ENCODE peak calls at places on chromosomes 2 and 18, in five cellular contexts. K, R, S, L and N are unnamed samples.

GRCh38 chr2:28356095-28356911 is 36.4 kb upstream of the FOSL2 start:
- DNase-seq in R (peak), L (no peak), S (peak), K (no peak), N (peak)

GRCh38 chr2:115083216-115083615 is 640.8 kb downstream of the DPP10 start:
- DNase-seq in K (no peak), L (peak), S (no peak), R (no peak), N (no peak)

GRCh38 chr18:50817898-50818250 is 1.9 kb downstream of the MRO start:
- DNase-seq in K (no peak), S (no peak), L (no peak), R (no peak), N (no peak)

GRCh38 chr2:36695746-36696415 is 626 bp upstream of the VIT start:
- DNase-seq in S (no peak), R (peak), K (no peak), L (no peak), N (no peak)

GRCh38 chr18:48680339-48680738 is 141.5 kb downstream of the CTIF start:
- DNase-seq in L (no peak), R (no peak), S (no peak), K (no peak), N (no peak)

GRCh38 chr2:240873805-240874714 is 5.4 kb downstream of the AGXT start:
- DNase-seq in L (no peak), K (no peak), R (no peak), S (no peak), N (peak)

GRCh38 chr18:31211047-31211446 is 48.4 kb upstream of the DSC1 start:
- DNase-seq in R (no peak), K (no peak), S (no peak), L (no peak), N (no peak)

GRCh38 chr2:21422724-21423522 is 299.2 kb downstream of the TDRD15 start:
- DNase-seq in R (no peak), L (no peak), K (no peak), S (no peak), N (no peak)

GRCh38 chr18:54812885-54813284 is 15.4 kb upstream of the RAB27B start:
- DNase-seq in L (no peak), R (no peak), S (no peak), K (no peak), N (no peak)

GRCh38 chr2:63676135-63676534 is 87.4 kb downstream of the MDH1 start:
- DNase-seq in R (no peak), K (no peak), S (no peak), L (no peak), N (no peak)

GRCh38 chr2:7773362-7773973 is 856.3 kb downstream of the RNF144A start:
- DNase-seq in S (no peak), K (no peak), R (no peak), L (no peak), N (no peak)

GRCh38 chr18:67232406-67232805 is 284.1 kb downstream of the DSEL start:
- DNase-seq in K (no peak), L (no peak), R (peak), S (no peak), N (no peak)

GRCh38 chr18:42174909-42175308 is 219.9 kb downstream of the PIK3C3 start:
- DNase-seq in L (no peak), R (no peak), K (no peak), S (no peak), N (peak)

GRCh38 chr18:48319796-48320638 is 89.2 kb downstream of the ZBTB7C start:
- DNase-seq in L (no peak), K (no peak), S (no peak), R (no peak), N (no peak)

GRCh38 chr2:230441188-230441897 is 25.3 kb downstream of the SP100 start:
- DNase-seq in L (no peak), K (no peak), S (no peak), R (no peak), N (no peak)

GRCh38 chr18:52408800-52409302 is 68.9 kb downstream of the DCC start:
- DNase-seq in K (no peak), L (no peak), R (no peak), S (no peak), N (no peak)

GRCh38 chr2:241777167-241777685 is 604 bp downstream of the GAL3ST2 start:
- DNase-seq in L (no peak), R (no peak), K (no peak), S (no peak), N (peak)

GRCh38 chr2:223056656-223057418 is 4.8 kb downstream of the KCNE4 start:
- DNase-seq in S (no peak), K (no peak), R (no peak), L (no peak), N (no peak)

GRCh38 chr18:48514786-48515185 is 24.0 kb upstream of the CTIF start:
- DNase-seq in K (no peak), L (no peak), R (no peak), S (no peak), N (no peak)

GRCh38 chr18:41144444-41144843 is 810.6 kb upstream of the PIK3C3 start:
- DNase-seq in S (no peak), L (no peak), K (no peak), R (no peak), N (no peak)

GRCh38 chr2:100178085-100178788 is 35.8 kb upstream of the AFF3 start:
- DNase-seq in R (peak), K (no peak), S (no peak), L (peak), N (peak)

GRCh38 chr2:160474891-160475795 is 18.5 kb downstream of the RBMS1 start:
- DNase-seq in R (no peak), K (no peak), S (no peak), L (no peak), N (no peak)

GRCh38 chr2:236177604-236177966 is 9.4 kb upstream of the GBX2 start:
- DNase-seq in R (peak), K (no peak), S (peak), L (peak), N (peak)

GRCh38 chr18:33781429-33781828 is 203.4 kb downstream of the ASXL3 start:
- DNase-seq in K (no peak), S (no peak), L (no peak), R (no peak), N (no peak)

GRCh38 chr2:202249864-202250263 is 11.5 kb upstream of the SUMO1 start:
- DNase-seq in R (no peak), K (no peak), S (no peak), L (no peak), N (no peak)

GRCh38 chr2:85723707-85724360 is 29.7 kb downstream of the GNLY start:
- DNase-seq in L (no peak), K (no peak), R (no peak), S (no peak), N (no peak)

GRCh38 chr2:46074501-46074900 is 222.7 kb upstream of the EPAS1 start:
- DNase-seq in S (no peak), R (no peak), L (peak), K (no peak), N (no peak)

GRCh38 chr18:77263471-77263774 is 13.8 kb downstream of the GALR1 start:
- DNase-seq in S (no peak), R (no peak), L (peak), K (no peak), N (no peak)

GRCh38 chr2:144330951-144331651 is 188.8 kb downstream of the ZEB2 start:
- DNase-seq in L (no peak), S (no peak), K (no peak), R (no peak), N (peak)

GRCh38 chr2:216006164-216006663 is 7.1 kb downstream of the MREG start:
- DNase-seq in R (peak), K (no peak), S (no peak), L (no peak), N (no peak)

GRCh38 chr18:62165583-62165982 is 21.3 kb downstream of the PIGN start:
- DNase-seq in R (no peak), K (no peak), L (no peak), S (no peak), N (no peak)

GRCh38 chr2:190551928-190552327 is 17.4 kb upstream of the NEMP2 start:
- DNase-seq in S (no peak), L (no peak), K (no peak), R (no peak), N (no peak)

GRCh38 chr2:75543446-75543845 is 17.3 kb downstream of the EVA1A start:
- DNase-seq in S (no peak), K (no peak), L (no peak), R (no peak), N (no peak)

GRCh38 chr2:46632349-46632748 is 153.0 kb downstream of the TMEM247 start:
- DNase-seq in K (no peak), L (no peak), S (no peak), R (peak), N (no peak)

GRCh38 chr18:53984021-53984420 is 240.4 kb downstream of the MBD2 start:
- DNase-seq in R (no peak), K (no peak), L (no peak), S (no peak), N (no peak)

GRCh38 chr2:199471443-199472057 is 13.8 kb upstream of the SATB2 start:
- DNase-seq in K (no peak), R (peak), L (peak), S (peak), N (peak)
- TF ChIP-seq CTCF in K (no peak), R (peak), L (peak), S (peak), N (peak)

GRCh38 chr2:1654696-1655374 is 89.5 kb downstream of the PXDN start:
- DNase-seq in R (no peak), S (no peak), L (no peak), K (no peak), N (no peak)

GRCh38 chr2:1658394-1659151 is 85.7 kb downstream of the PXDN start:
- DNase-seq in L (no peak), S (no peak), R (no peak), K (no peak), N (no peak)

GRCh38 chr2:1655461-1655860 is 88.9 kb downstream of the PXDN start:
- DNase-seq in K (no peak), S (no peak), R (no peak), L (no peak), N (no peak)

GRCh38 chr2:1656961-1657841 is 87.1 kb downstream of the PXDN start:
- DNase-seq in S (no peak), K (no peak), L (no peak), R (no peak), N (no peak)

DNA sequence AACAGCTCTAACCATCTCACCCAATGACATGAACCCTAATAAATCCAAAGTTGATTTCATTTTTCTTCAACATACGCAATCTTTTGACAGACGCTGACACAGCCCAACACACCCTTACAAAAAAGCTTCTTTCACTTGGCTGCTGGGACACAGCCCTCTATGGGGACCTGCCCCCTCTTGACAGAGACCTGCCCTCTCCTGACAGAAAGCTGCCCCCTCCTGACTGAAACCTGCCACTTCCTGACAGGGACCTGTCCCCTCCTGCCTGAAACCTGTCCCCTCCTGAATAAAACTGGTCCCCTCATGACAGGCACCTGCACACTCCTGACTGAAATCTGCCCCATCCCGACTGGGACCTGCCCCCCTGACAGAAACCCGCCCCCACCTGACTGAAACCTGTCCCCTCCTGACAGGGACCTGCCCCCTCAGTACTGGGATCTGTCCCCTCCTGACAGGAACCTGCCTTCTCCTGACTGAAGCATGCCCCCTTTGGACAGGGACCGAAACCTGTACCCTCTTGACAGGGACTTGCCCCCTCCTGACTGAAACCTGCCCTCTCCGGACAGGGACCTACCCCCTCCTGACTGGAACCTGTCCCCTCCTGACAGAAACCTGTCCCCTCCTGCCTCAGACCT is 87.9 kb downstream of the PXDN start:
- DNase-seq in S (no peak), L (peak), K (no peak), R (no peak), N (no peak)
- TF ChIP-seq CTCF in S (no peak), L (peak), K (no peak), R (no peak), N (no peak)

GRCh38 chr18:44848931-44849330 is 168.2 kb downstream of the SETBP1 start:
- DNase-seq in S (no peak), L (no peak), R (no peak), K (no peak), N (no peak)
- TF ChIP-seq CTCF in S (no peak), L (no peak), R (no peak), K (no peak), N (no peak)

GRCh38 chr2:152566728-152567069 is 150.6 kb downstream of the PRPF40A start:
- DNase-seq in S (no peak), L (no peak), K (no peak), R (no peak), N (no peak)

GRCh38 chr2:152568566-152568965 is 148.7 kb downstream of the PRPF40A start:
- DNase-seq in S (no peak), R (no peak), K (no peak), L (no peak), N (no peak)

GRCh38 chr2:152566034-152566727 is 151.1 kb downstream of the PRPF40A start:
- DNase-seq in L (no peak), K (no peak), R (no peak), S (no peak), N (no peak)

GRCh38 chr2:152571035-152571766 is 146.1 kb downstream of the PRPF40A start:
- DNase-seq in R (no peak), S (peak), K (no peak), L (no peak), N (no peak)

GRCh38 chr2:152569186-152569585 is 148.1 kb downstream of the PRPF40A start:
- DNase-seq in K (no peak), S (no peak), L (no peak), R (no peak), N (no peak)
- TF ChIP-seq CTCF in K (no peak), S (no peak), L (no peak), R (no peak), N (no peak)

DNA sequence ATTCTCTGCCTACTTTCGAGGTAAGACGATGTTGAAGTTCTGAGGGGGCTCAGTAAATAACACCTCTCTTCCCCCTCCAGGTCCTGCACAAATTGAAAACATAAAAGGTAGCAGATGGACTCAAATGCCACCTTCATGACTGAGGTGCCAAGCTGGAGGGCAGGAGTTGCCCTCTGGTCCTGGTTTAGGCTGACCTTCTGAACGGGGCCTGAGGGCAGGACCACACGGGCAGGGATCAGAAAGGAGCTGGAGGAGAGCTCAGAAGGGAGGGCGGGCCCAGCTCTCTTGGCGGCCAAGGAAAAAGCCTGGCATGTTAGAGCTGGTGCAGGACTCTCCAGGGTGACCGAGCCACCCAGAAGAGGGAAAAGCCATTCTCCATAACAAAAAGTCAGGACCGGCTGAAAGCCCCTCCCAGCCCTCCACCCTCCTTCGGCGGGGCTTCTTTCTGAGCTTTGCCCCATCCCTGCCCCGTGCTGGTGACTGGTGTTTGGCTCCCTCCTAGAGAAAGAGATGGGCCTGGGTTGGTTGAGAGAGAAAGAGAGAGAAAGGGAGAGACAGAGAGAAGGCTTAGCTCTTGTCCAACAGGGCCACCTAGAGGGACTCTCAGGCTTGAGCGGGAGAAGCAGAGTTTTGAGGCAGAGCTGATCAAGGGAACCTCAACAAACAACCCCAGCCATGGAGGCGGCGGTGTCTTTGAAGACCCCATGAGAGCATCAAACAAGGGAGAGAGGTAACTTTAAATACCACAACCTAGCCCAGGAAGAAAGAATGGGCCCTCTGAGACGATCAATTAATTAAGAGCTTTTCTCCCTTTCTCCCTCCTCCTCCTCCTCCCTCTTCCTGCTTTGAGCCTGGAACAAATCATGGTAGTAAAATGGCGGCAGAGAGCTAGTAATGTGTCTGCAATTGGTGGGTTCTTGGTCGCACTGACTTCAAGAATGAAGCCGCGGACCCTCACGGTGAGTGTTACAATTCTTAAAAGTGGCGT is 50.8 kb downstream of the WIPF1 start:
- DNase-seq in L (peak), R (peak), S (no peak), K (no peak), N (no peak)
- TF ChIP-seq CTCF in L (peak), R (peak), S (peak), K (no peak), N (peak)